ENCODE peak calls at places on chromosomes 7 and 10, in eight cellular contexts. One of them, this sample, is unnamed.

GRCh38 chr7:115297651-115298050 is 375.8 kb downstream of the MDFIC start:
- DNase-seq in effector CD8-positive, alpha-beta T cell: no peak
- DNase-seq in left cardiac atrium: peak; percentile 23
- DNase-seq in type B pancreatic cell: no peak
- DNase-seq in lung: peak; percentile 31
- DNase-seq in GM06990: no peak
- DNase-seq in T-helper 2 cell treated with Interferon-gamma antibody and Interleukin-4, amounts not matched to agents 5 μg/mL and 100 μg/mL, for 36 hours: no peak
- DNase-seq in fibroblast of mammary gland: peak; percentile 65
- DNase-seq in this sample: no peak

GRCh38 chr10:102065561-102066420 is 642 bp downstream of the HPS6 start:
- DNase-seq in effector CD8-positive, alpha-beta T cell: no peak
- DNase-seq in left cardiac atrium: peak; percentile 47
- DNase-seq in type B pancreatic cell: peak; percentile 71
- DNase-seq in lung: no peak
- DNase-seq in GM06990: peak; percentile 52
- DNase-seq in T-helper 2 cell treated with Interferon-gamma antibody and Interleukin-4, amounts not matched to agents 5 μg/mL and 100 μg/mL, for 36 hours: peak; percentile 20
- DNase-seq in fibroblast of mammary gland: no peak
- DNase-seq in this sample: no peak

GRCh38 chr10:74821501-74821900 is 4.9 kb upstream of the KAT6B start:
- DNase-seq in effector CD8-positive, alpha-beta T cell: no peak
- DNase-seq in left cardiac atrium: no peak
- DNase-seq in type B pancreatic cell: no peak
- DNase-seq in lung: peak; percentile 76
- DNase-seq in GM06990: no peak
- DNase-seq in T-helper 2 cell treated with Interferon-gamma antibody and Interleukin-4, amounts not matched to agents 5 μg/mL and 100 μg/mL, for 36 hours: no peak
- DNase-seq in fibroblast of mammary gland: no peak
- DNase-seq in this sample: no peak

GRCh38 chr7:35185908-35186731 is 67.8 kb downstream of the TBX20 start:
- DNase-seq in effector CD8-positive, alpha-beta T cell: no peak
- DNase-seq in left cardiac atrium: peak; percentile 77
- DNase-seq in type B pancreatic cell: peak; percentile 70
- DNase-seq in lung: no peak
- DNase-seq in GM06990: no peak
- DNase-seq in T-helper 2 cell treated with Interferon-gamma antibody and Interleukin-4, amounts not matched to agents 5 μg/mL and 100 μg/mL, for 36 hours: no peak
- DNase-seq in fibroblast of mammary gland: no peak
- DNase-seq in this sample: no peak

GRCh38 chr7:129843365-129843898 is 109.3 kb downstream of the UBE2H start:
- DNase-seq in effector CD8-positive, alpha-beta T cell: no peak
- DNase-seq in left cardiac atrium: no peak
- DNase-seq in type B pancreatic cell: no peak
- DNase-seq in lung: no peak
- DNase-seq in GM06990: no peak
- DNase-seq in T-helper 2 cell treated with Interferon-gamma antibody and Interleukin-4, amounts not matched to agents 5 μg/mL and 100 μg/mL, for 36 hours: no peak
- DNase-seq in fibroblast of mammary gland: no peak
- DNase-seq in this sample: no peak

GRCh38 chr7:20783716-20784310 is 2.9 kb downstream of the SP8 start:
- DNase-seq in effector CD8-positive, alpha-beta T cell: no peak
- DNase-seq in left cardiac atrium: no peak
- DNase-seq in type B pancreatic cell: no peak
- DNase-seq in lung: no peak
- DNase-seq in GM06990: no peak
- DNase-seq in T-helper 2 cell treated with Interferon-gamma antibody and Interleukin-4, amounts not matched to agents 5 μg/mL and 100 μg/mL, for 36 hours: no peak
- DNase-seq in fibroblast of mammary gland: peak; percentile 11
- DNase-seq in this sample: no peak

GRCh38 chr7:36749282-36749960 is 25.1 kb upstream of the AOAH start:
- DNase-seq in effector CD8-positive, alpha-beta T cell: no peak
- DNase-seq in left cardiac atrium: no peak
- DNase-seq in type B pancreatic cell: no peak
- DNase-seq in lung: no peak
- DNase-seq in GM06990: no peak
- DNase-seq in T-helper 2 cell treated with Interferon-gamma antibody and Interleukin-4, amounts not matched to agents 5 μg/mL and 100 μg/mL, for 36 hours: no peak
- DNase-seq in fibroblast of mammary gland: peak; percentile 42
- DNase-seq in this sample: no peak

GRCh38 chr10:777913-778479 is 88.5 kb upstream of the DIP2C start:
- DNase-seq in effector CD8-positive, alpha-beta T cell: no peak
- DNase-seq in left cardiac atrium: no peak
- DNase-seq in type B pancreatic cell: no peak
- DNase-seq in lung: no peak
- DNase-seq in GM06990: no peak
- DNase-seq in T-helper 2 cell treated with Interferon-gamma antibody and Interleukin-4, amounts not matched to agents 5 μg/mL and 100 μg/mL, for 36 hours: no peak
- DNase-seq in fibroblast of mammary gland: no peak
- DNase-seq in this sample: no peak

GRCh38 chr7:105769951-105770628 is 106.3 kb downstream of the ATXN7L1 start:
- DNase-seq in effector CD8-positive, alpha-beta T cell: no peak
- DNase-seq in left cardiac atrium: no peak
- DNase-seq in type B pancreatic cell: no peak
- DNase-seq in lung: no peak
- DNase-seq in GM06990: no peak
- DNase-seq in T-helper 2 cell treated with Interferon-gamma antibody and Interleukin-4, amounts not matched to agents 5 μg/mL and 100 μg/mL, for 36 hours: no peak
- DNase-seq in fibroblast of mammary gland: peak; percentile 10
- DNase-seq in this sample: no peak

GRCh38 chr7:43692582-43693373 is 36.5 kb downstream of the COA1 start:
- DNase-seq in effector CD8-positive, alpha-beta T cell: no peak
- DNase-seq in left cardiac atrium: no peak
- DNase-seq in type B pancreatic cell: no peak
- DNase-seq in lung: no peak
- DNase-seq in GM06990: no peak
- DNase-seq in T-helper 2 cell treated with Interferon-gamma antibody and Interleukin-4, amounts not matched to agents 5 μg/mL and 100 μg/mL, for 36 hours: no peak
- DNase-seq in fibroblast of mammary gland: peak; percentile 58
- DNase-seq in this sample: no peak

GRCh38 chr7:11567571-11567970 is 264.4 kb downstream of the THSD7A start:
- DNase-seq in effector CD8-positive, alpha-beta T cell: no peak
- DNase-seq in left cardiac atrium: no peak
- DNase-seq in type B pancreatic cell: no peak
- DNase-seq in lung: no peak
- DNase-seq in GM06990: no peak
- DNase-seq in T-helper 2 cell treated with Interferon-gamma antibody and Interleukin-4, amounts not matched to agents 5 μg/mL and 100 μg/mL, for 36 hours: no peak
- DNase-seq in fibroblast of mammary gland: no peak
- DNase-seq in this sample: no peak

GRCh38 chr7:27110163-27110976 is 7.9 kb upstream of the HOXA2 start:
- DNase-seq in effector CD8-positive, alpha-beta T cell: no peak
- DNase-seq in left cardiac atrium: no peak
- DNase-seq in type B pancreatic cell: peak; percentile 95
- DNase-seq in lung: no peak
- DNase-seq in GM06990: no peak
- DNase-seq in T-helper 2 cell treated with Interferon-gamma antibody and Interleukin-4, amounts not matched to agents 5 μg/mL and 100 μg/mL, for 36 hours: no peak
- DNase-seq in fibroblast of mammary gland: peak; percentile 69
- DNase-seq in this sample: no peak

This sample was measured in CMK.